ENCODE peak calls at places on chromosomes 5 and 9, in eight cellular contexts. I, X, A, B, U, C, Y and N are unnamed samples.

GRCh38 chr9:90996154-90996788 is 194.7 kb downstream of the SYK start:
- DNase-seq in I (no peak), X (no peak), A (no peak), B (no peak), U (no peak), C (no peak), Y (no peak), N (no peak)

GRCh38 chr5:134041570-134042411 is 37.0 kb upstream of the VDAC1 start:
- DNase-seq in I (no peak), X (no peak), A (peak; percentile 98), B (peak; percentile 74), U (no peak), C (no peak), Y (no peak), N (no peak)

GRCh38 chr5:61055434-61056006 is 106.7 kb downstream of the SMIM15 start:
- DNase-seq in I (no peak), X (peak; percentile 66), A (no peak), B (peak; percentile 15), U (no peak), C (no peak), Y (peak; percentile 72), N (peak; percentile 58)

GRCh38 chr5:2003690-2004365 is 121.1 kb upstream of the IRX4 start:
- DNase-seq in I (no peak), X (no peak), A (no peak), B (no peak), U (no peak), C (no peak), Y (no peak), N (no peak)

GRCh38 chr5:68771221-68771620 is 322.6 kb upstream of the SLC30A5 start:
- DNase-seq in I (no peak), X (no peak), A (no peak), B (no peak), U (no peak), C (no peak), Y (no peak), N (no peak)

GRCh38 chr5:96714951-96715451 is 52.8 kb downstream of the CAST start:
- DNase-seq in I (peak; percentile 13), X (peak; percentile 50), A (no peak), B (no peak), U (no peak), C (peak; percentile 13), Y (peak; percentile 91), N (peak; percentile 94)

GRCh38 chr9:137281345-137282116 is 4.0 kb downstream of the TOR4A start:
- DNase-seq in I (no peak), X (no peak), A (no peak), B (no peak), U (peak; percentile 16), C (no peak), Y (no peak), N (no peak)

GRCh38 chr9:33151007-33151557 is 16.1 kb downstream of the B4GALT1 start:
- DNase-seq in I (no peak), X (peak; percentile 86), A (peak; percentile 45), B (no peak), U (peak; percentile 62), C (no peak), Y (peak; percentile 98), N (peak; percentile 99)

GRCh38 chr5:172541764-172542120 is 87.4 kb upstream of the SH3PXD2B start:
- DNase-seq in I (no peak), X (no peak), A (peak; percentile 28), B (no peak), U (peak; percentile 1), C (no peak), Y (no peak), N (no peak)

GRCh38 chr5:148957591-148958202 is 105.2 kb downstream of the SH3TC2 start:
- DNase-seq in I (peak; percentile 17), X (peak; percentile 66), A (peak; percentile 78), B (no peak), U (no peak), C (peak; percentile 29), Y (peak; percentile 43), N (peak; percentile 58)

GRCh38 chr5:78521455-78521854 is 127.1 kb downstream of the LHFPL2 start:
- DNase-seq in I (no peak), X (peak; percentile 27), A (no peak), B (no peak), U (no peak), C (no peak), Y (no peak), N (no peak)

GRCh38 chr5:133941456-133942196 is 26.8 kb downstream of the C5orf15 start:
- DNase-seq in I (no peak), X (no peak), A (no peak), B (no peak), U (no peak), C (no peak), Y (no peak), N (no peak)

GRCh38 chr5:62596691-62597090 is 18.1 kb downstream of the LRRC70 start:
- DNase-seq in I (no peak), X (no peak), A (no peak), B (no peak), U (no peak), C (no peak), Y (peak; percentile 45), N (peak; percentile 41)

GRCh38 chr9:21812945-21813568 is 10.6 kb downstream of the MTAP start:
- DNase-seq in I (peak; percentile 39), X (peak; percentile 81), A (peak; percentile 58), B (no peak), U (peak; percentile 74), C (peak; percentile 56), Y (peak; percentile 74), N (peak; percentile 81)

GRCh38 chr5:171405615-171406014 is 13.8 kb upstream of the FGF18 start:
- DNase-seq in I (no peak), X (no peak), A (no peak), B (no peak), U (no peak), C (no peak), Y (peak; percentile 29), N (peak; percentile 63)

GRCh38 chr9:97388721-97389238 is 23.1 kb upstream of the TDRD7 start:
- DNase-seq in I (no peak), X (no peak), A (no peak), B (peak; percentile 60), U (no peak), C (no peak), Y (no peak), N (peak; percentile 35)

GRCh38 chr9:99183616-99184015 is 38.1 kb downstream of the ALG2 start:
- DNase-seq in I (no peak), X (no peak), A (no peak), B (no peak), U (no peak), C (no peak), Y (no peak), N (no peak)

GRCh38 chr9:99185904-99186303 is 35.8 kb downstream of the ALG2 start:
- DNase-seq in I (no peak), X (no peak), A (no peak), B (no peak), U (no peak), C (no peak), Y (no peak), N (no peak)

GRCh38 chr9:99185328-99185632 is 36.5 kb downstream of the ALG2 start:
- DNase-seq in I (no peak), X (no peak), A (no peak), B (no peak), U (no peak), C (no peak), Y (no peak), N (no peak)

GRCh38 chr9:99184073-99184426 is 37.7 kb downstream of the ALG2 start:
- DNase-seq in I (no peak), X (no peak), A (no peak), B (no peak), U (peak; percentile 33), C (no peak), Y (no peak), N (no peak)

GRCh38 chr9:99184427-99185327 is 37.1 kb downstream of the ALG2 start:
- DNase-seq in I (peak; percentile 41), X (peak; percentile 99), A (peak; percentile 81), B (peak; percentile 80), U (peak; percentile 89), C (peak; percentile 56), Y (peak; percentile 93), N (peak; percentile 90)
- H3K4me1 ChIP-seq in I (no peaks in the 10 kb centered on the region), X (peaks cover 10% of the 10 kb centered on the region), A (peaks cover 21% of the 10 kb centered on the region), B (peaks cover 67% of the 10 kb centered on the region), U (peaks cover 4% of the 10 kb centered on the region), C (peaks cover 6% of the 10 kb centered on the region), Y (peaks cover 5% of the 10 kb centered on the region), N (no peaks in the 10 kb centered on the region)

GRCh38 chr5:112915831-112916230 is 6.2 kb downstream of the REEP5 start:
- DNase-seq in I (no peak), X (no peak), A (no peak), B (no peak), U (no peak), C (no peak), Y (no peak), N (no peak)

GRCh38 chr5:112917453-112918005 is 4.5 kb downstream of the REEP5 start:
- DNase-seq in I (no peak), X (no peak), A (no peak), B (no peak), U (no peak), C (no peak), Y (peak; percentile 49), N (peak; percentile 44)

GRCh38 chr5:112918679-112919078 is 3.3 kb downstream of the REEP5 start:
- DNase-seq in I (no peak), X (no peak), A (peak; percentile 56), B (no peak), U (no peak), C (no peak), Y (peak; percentile 68), N (no peak)

GRCh38 chr5:112918136-112918535 is 3.9 kb downstream of the REEP5 start:
- DNase-seq in I (no peak), X (no peak), A (no peak), B (no peak), U (no peak), C (no peak), Y (no peak), N (no peak)

GRCh38 chr5:112914584-112914983 is 7.4 kb downstream of the REEP5 start:
- DNase-seq in I (no peak), X (no peak), A (no peak), B (no peak), U (no peak), C (no peak), Y (peak; percentile 60), N (peak; percentile 58)
- H3K27ac ChIP-seq in I (no peak overlapping the region), X (no peak overlapping the region), A (no peak overlapping the region), B (no peak overlapping the region), U (no peak overlapping the region), C (no peak overlapping the region), Y (no peak overlapping the region), N (no peak overlapping the region)

DNA sequence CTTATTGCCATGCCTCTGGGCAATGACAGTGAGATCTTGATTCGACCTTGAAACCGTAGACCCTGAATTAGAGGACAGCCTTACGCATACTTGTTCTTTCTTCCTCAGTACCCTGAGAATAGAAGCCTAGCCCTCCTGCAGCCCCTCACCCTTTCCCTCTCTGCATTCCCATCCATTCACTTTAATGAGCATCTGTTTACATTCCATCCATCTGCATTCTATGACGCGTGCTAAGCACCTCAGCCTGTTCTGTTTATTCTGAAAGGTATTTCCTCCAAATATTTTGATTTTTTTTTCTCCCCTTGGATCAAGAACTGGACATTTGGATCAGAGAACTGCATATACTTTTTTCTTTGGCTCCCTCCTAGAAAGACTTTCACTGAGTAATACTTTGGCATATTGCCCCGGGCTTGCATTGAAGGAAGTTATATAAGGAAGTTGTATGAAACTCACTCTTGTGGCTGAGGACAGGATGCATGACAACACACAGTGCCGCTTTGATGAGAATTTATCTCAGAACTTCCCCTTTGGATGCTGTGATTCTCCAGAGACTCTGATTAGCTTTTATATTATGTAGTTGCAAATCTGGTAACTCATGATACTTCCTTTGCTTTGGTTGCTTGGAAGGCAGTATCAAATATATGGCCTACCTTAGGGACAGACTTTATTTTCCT is 15.7 kb downstream of the TMEM8B start:
- DNase-seq in I (no peak), X (peak; percentile 83), A (peak; percentile 47), B (peak; percentile 64), U (peak; percentile 64), C (no peak), Y (peak; percentile 94), N (peak; percentile 97)
- H3K4me1 ChIP-seq in I (peaks cover 19% of the 10 kb centered on the region), X (peaks cover 16% of the 10 kb centered on the region), A (peaks cover 11% of the 10 kb centered on the region), B (peaks cover 81% of the 10 kb centered on the region), U (peaks cover 17% of the 10 kb centered on the region), C (peaks cover 18% of the 10 kb centered on the region), Y (peaks cover 20% of the 10 kb centered on the region), N (peaks cover 35% of the 10 kb centered on the region)

GRCh38 chr9:115616666-115617239 is 498.8 kb upstream of the TNC start:
- DNase-seq in I (no peak), X (no peak), A (no peak), B (no peak), U (no peak), C (no peak), Y (no peak), N (no peak)
- H3K27ac ChIP-seq in I (no peak overlapping the region), X (no peak overlapping the region), A (peak overlapping the region; percentile 90), B (no peak overlapping the region), U (no peak overlapping the region), C (no peak overlapping the region), Y (peak overlapping the region; percentile 72), N (peak overlapping the region; percentile 97)